ENCODE peak calls at places on chromosomes 6 and 20, in four cellular contexts. One of them, this sample, is unnamed. For H3K4me1, the result is how much of the 10 kb centered on the place peaks cover.

GRCh38 chr20:33111306-33111705 is 31.9 kb downstream of the BPIFB4 start:
- DNase-seq in breast epithelium: no peak
- DNase-seq in suprapubic skin: no peak
- DNase-seq in PC-3: no peak
- DNase-seq in this sample: no peak

GRCh38 chr20:33532753-33533459 is 43.0 kb downstream of the CBFA2T2 start:
- DNase-seq in breast epithelium: no peak
- DNase-seq in PC-3: no peak
- DNase-seq in suprapubic skin: no peak
- DNase-seq in this sample: no peak

GRCh38 chr6:160036790-160037206 is 67.9 kb downstream of the IGF2R start:
- DNase-seq in breast epithelium: no peak
- DNase-seq in PC-3: peak
- DNase-seq in suprapubic skin: no peak
- DNase-seq in this sample: no peak

GRCh38 chr20:20237093-20237959 is 130.6 kb upstream of the INSM1 start:
- DNase-seq in suprapubic skin: no peak
- DNase-seq in PC-3: peak
- DNase-seq in breast epithelium: no peak
- DNase-seq in this sample: no peak

GRCh38 chr20:41150664-41151063 is 13.3 kb downstream of the PLCG1 start:
- DNase-seq in breast epithelium: no peak
- DNase-seq in PC-3: no peak
- DNase-seq in suprapubic skin: no peak
- DNase-seq in this sample: no peak

GRCh38 chr20:13158339-13158738 is 62.7 kb upstream of the ISM1 start:
- DNase-seq in PC-3: no peak
- DNase-seq in breast epithelium: no peak
- DNase-seq in suprapubic skin: no peak
- DNase-seq in this sample: peak

GRCh38 chr6:108948252-108948651 is 100.0 kb downstream of the ARMC2 start:
- DNase-seq in PC-3: no peak
- DNase-seq in breast epithelium: no peak
- DNase-seq in suprapubic skin: no peak
- DNase-seq in this sample: no peak

GRCh38 chr20:13510837-13511488 is 127.8 kb downstream of the TASP1 start:
- DNase-seq in PC-3: no peak
- DNase-seq in breast epithelium: no peak
- DNase-seq in suprapubic skin: peak
- DNase-seq in this sample: peak

GRCh38 chr6:167031082-167031709 is 32.0 kb downstream of the CEP43 start:
- DNase-seq in suprapubic skin: no peak
- DNase-seq in breast epithelium: peak
- DNase-seq in PC-3: no peak
- DNase-seq in this sample: no peak

GRCh38 chr6:20644667-20645370 is 110.6 kb downstream of the CDKAL1 start:
- DNase-seq in suprapubic skin: no peak
- DNase-seq in breast epithelium: no peak
- DNase-seq in PC-3: no peak
- DNase-seq in this sample: no peak

GRCh38 chr6:148611213-148611612 is 135.6 kb upstream of the UST start:
- DNase-seq in breast epithelium: no peak
- DNase-seq in PC-3: peak
- DNase-seq in suprapubic skin: peak
- DNase-seq in this sample: peak

GRCh38 chr20:61699184-61700066 is 366.3 kb downstream of the TAF4 start:
- DNase-seq in breast epithelium: no peak
- DNase-seq in suprapubic skin: no peak
- DNase-seq in PC-3: no peak
- DNase-seq in this sample: no peak

GRCh38 chr20:43438578-43439316 is 18.9 kb upstream of the SRSF6 start:
- DNase-seq in suprapubic skin: no peak
- DNase-seq in breast epithelium: no peak
- DNase-seq in PC-3: no peak
- DNase-seq in this sample: no peak

GRCh38 chr6:144286503-144287393 is 1.6 kb downstream of the UTRN start:
- DNase-seq in PC-3: peak
- DNase-seq in suprapubic skin: peak
- DNase-seq in breast epithelium: peak
- DNase-seq in this sample: peak

GRCh38 chr6:16253399-16254144 is 15.2 kb downstream of the GMPR start:
- DNase-seq in PC-3: no peak
- DNase-seq in breast epithelium: no peak
- DNase-seq in suprapubic skin: no peak
- DNase-seq in this sample: no peak

GRCh38 chr6:16249971-16250370 is 11.6 kb downstream of the GMPR start:
- DNase-seq in breast epithelium: no peak
- DNase-seq in PC-3: no peak
- DNase-seq in suprapubic skin: no peak
- DNase-seq in this sample: no peak

GRCh38 chr6:16254535-16254934 is 16.1 kb downstream of the GMPR start:
- DNase-seq in breast epithelium: no peak
- DNase-seq in suprapubic skin: no peak
- DNase-seq in PC-3: no peak
- DNase-seq in this sample: no peak

GRCh38 chr6:16251706-16252105 is 13.3 kb downstream of the GMPR start:
- DNase-seq in breast epithelium: no peak
- DNase-seq in suprapubic skin: no peak
- DNase-seq in PC-3: no peak
- DNase-seq in this sample: no peak

DNA sequence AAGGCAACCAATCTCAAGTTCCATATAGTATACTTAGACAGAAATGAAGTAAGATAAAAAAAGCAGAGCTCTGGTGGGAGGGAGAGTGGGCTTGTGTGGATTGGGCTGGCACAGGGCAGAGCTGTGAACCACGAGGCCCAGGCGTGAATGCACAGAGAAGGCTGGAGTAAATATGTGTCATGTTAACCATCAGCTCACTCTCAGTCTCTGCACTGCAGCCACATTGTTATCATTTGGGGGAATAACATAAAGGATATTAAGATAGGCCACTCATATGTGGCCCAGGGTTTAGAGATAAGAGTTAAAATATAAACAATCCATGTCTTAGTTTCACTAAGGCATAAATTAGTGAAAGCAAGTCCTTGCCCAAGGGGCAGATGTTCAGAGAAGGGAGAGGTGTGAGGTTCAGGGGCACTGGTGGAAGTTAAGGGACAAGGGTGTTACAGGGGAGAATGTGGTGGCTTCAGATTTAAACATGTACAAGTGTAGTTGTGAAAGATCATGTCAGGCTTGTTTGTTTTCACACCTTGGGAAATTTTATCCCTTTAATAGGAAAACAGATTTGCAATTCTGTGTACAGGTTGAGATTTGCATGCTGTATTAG is 14.4 kb downstream of the GMPR start:
- DNase-seq in suprapubic skin: no peak
- DNase-seq in breast epithelium: no peak
- DNase-seq in PC-3: no peak
- DNase-seq in this sample: no peak
- TF ChIP-seq CTCF in suprapubic skin: no peak
- TF ChIP-seq CTCF in breast epithelium: no peak
- TF ChIP-seq CTCF in PC-3: no peak
- TF ChIP-seq CTCF in this sample: no peak

GRCh38 chr20:37375227-37375626 is 29.3 kb downstream of the SRC start:
- DNase-seq in suprapubic skin: no peak
- DNase-seq in PC-3: no peak
- DNase-seq in breast epithelium: no peak
- DNase-seq in this sample: peak
- H3K4me1 ChIP-seq in suprapubic skin: under half
- H3K4me1 ChIP-seq in PC-3: under half
- H3K4me1 ChIP-seq in breast epithelium: under half
- H3K4me1 ChIP-seq in this sample: under half

DNA sequence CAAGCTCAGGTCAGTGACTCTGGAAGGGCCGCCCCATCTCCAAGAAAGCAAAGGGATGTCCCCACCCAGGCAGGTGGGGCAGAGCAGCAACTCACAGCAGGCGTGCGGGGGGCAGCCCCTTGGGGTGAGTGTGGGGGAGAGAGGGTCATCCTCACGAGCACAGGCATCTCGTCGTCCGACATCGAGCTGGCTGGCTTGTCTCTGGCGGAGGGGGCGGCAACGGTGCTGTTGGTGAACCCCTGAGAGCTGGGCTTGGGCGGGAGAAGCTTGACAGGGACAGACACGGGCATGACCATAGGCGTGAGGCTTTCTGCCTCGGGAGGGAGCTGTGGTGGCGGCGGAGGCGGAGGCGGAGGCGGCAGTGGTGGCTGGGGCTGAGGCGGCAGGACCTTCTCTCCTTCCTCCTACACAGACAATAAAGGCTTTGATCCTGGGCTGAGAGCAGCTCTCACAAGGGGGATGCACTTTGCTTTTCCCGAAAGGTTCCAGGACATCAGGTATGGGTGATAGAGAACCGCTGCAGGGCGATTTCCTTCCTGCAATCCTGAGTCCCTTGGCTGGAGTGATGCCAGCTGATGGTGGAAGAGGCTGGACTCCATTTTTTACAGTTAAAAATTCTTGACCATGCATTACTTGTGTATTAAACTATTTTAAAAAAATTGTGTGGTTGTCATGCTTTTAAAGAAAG is 45.6 kb upstream of the MRPS10 start:
- DNase-seq in suprapubic skin: peak
- DNase-seq in breast epithelium: no peak
- DNase-seq in PC-3: no peak
- DNase-seq in this sample: no peak
- TF ChIP-seq CTCF in suprapubic skin: no peak
- TF ChIP-seq CTCF in breast epithelium: no peak
- TF ChIP-seq CTCF in PC-3: no peak
- TF ChIP-seq CTCF in this sample: no peak

DNA sequence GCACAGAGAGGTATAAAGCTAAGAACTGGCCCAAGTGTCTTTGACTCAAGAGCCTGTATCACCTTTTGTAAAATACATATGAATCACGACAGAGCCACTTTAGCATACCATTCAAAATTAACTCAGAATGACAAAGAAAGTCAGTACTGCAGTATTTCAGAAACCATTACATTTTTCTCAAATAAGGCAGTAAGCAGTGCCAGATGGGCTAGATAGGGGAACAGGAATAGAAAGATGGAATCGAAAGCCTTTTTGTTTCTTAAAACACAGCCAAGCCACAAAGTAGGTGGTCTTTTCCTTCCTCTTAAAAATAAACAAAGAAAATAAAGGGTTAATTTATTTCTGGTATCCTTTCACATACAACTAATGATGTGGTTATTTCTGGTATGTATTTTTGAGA is 10.3 kb downstream of the CLDN20 start:
- DNase-seq in breast epithelium: no peak
- DNase-seq in PC-3: no peak
- DNase-seq in suprapubic skin: no peak
- DNase-seq in this sample: no peak
- H3K4me1 ChIP-seq in breast epithelium: under half
- H3K4me1 ChIP-seq in PC-3: under half
- H3K4me1 ChIP-seq in suprapubic skin: under half
- H3K4me1 ChIP-seq in this sample: half or more